ENCODE peak calls at places on chromosomes 6 and 20, in ten cellular contexts. H is A549; S is activated effector memory CD4-positive, alpha-beta T cell treated with anti-CD3 and anti-CD28 coated beads, Interleukin-2, amount 50 U/mL, for 16 hours; D is effector CD8-positive, alpha-beta T cell; M is activated CD8-positive, alpha-beta memory T cell treated with anti-CD3 and anti-CD28 coated beads for 48 hours; F is RPMI7951; K is stimulated activated CD8-positive, alpha-beta memory T cell treated with anti-CD3 and anti-CD28 coated beads, Interleukin-2, amount 100 ng/mL, for 48 hours; Q is MCF 10A; O is pancreas; G is stimulated activated CD4-positive, alpha-beta T cell treated with anti-CD3 and anti-CD28 coated beads, TNF-alpha, amount 100 ng/mL, for 4 hours. U is an unnamed sample.

GRCh38 chr6:39143238-39143930 is 28.4 kb upstream of the SAYSD1 start:
- DNase-seq in F (peak), S (no peak), Q (no peak), D (no peak), O (no peak), K (no peak), G (peak), H (no peak), M (no peak), U (no peak)

GRCh38 chr6:26270121-26270861 is 94.7 kb upstream of the BTN3A2 start:
- DNase-seq in Q (peak), D (no peak), O (no peak), H (no peak), K (no peak), F (peak), S (no peak), G (no peak), M (no peak), U (no peak)

GRCh38 chr20:50303573-50304500 is 113.2 kb downstream of the CEBPB start:
- DNase-seq in S (no peak), K (no peak), M (no peak), Q (peak), D (no peak), O (peak), G (no peak), H (no peak), F (peak), U (no peak)

GRCh38 chr20:16308754-16309153 is 264.5 kb downstream of the KIF16B start:
- DNase-seq in M (no peak), S (no peak), F (no peak), H (no peak), D (no peak), O (no peak), G (no peak), Q (no peak), K (no peak), U (no peak)

GRCh38 chr6:147879031-147879430 is 370.5 kb downstream of the SAMD5 start:
- DNase-seq in Q (no peak), F (no peak), D (no peak), M (no peak), G (no peak), O (no peak), S (no peak), H (no peak), K (no peak), U (no peak)

GRCh38 chr6:53161481-53162009 is 12.9 kb upstream of the GCM1 start:
- DNase-seq in Q (peak), D (no peak), M (no peak), H (no peak), F (no peak), G (no peak), S (no peak), K (no peak), O (no peak), U (no peak)

GRCh38 chr6:79394690-79395089 is 142.5 kb downstream of the LCA5 start:
- DNase-seq in K (no peak), M (no peak), S (no peak), Q (no peak), O (no peak), G (no peak), F (no peak), H (no peak), D (no peak), U (no peak)

GRCh38 chr6:125728739-125729138 is 20.7 kb upstream of the HEY2 start:
- DNase-seq in S (no peak), M (no peak), F (no peak), G (no peak), H (no peak), D (no peak), K (no peak), Q (peak), O (no peak), U (no peak)

GRCh38 chr20:50750145-50750671 is 18.8 kb downstream of the PARD6B start:
- DNase-seq in Q (no peak), D (no peak), O (no peak), K (no peak), G (no peak), H (no peak), M (no peak), F (no peak), S (no peak), U (no peak)

GRCh38 chr6:119173249-119174084 is 95.0 kb upstream of the FAM184A start:
- DNase-seq in Q (no peak), D (no peak), O (no peak), K (no peak), M (no peak), F (no peak), S (no peak), H (no peak), G (no peak), U (no peak)

GRCh38 chr6:54981647-54982046 is 135.1 kb downstream of the FAM83B start:
- DNase-seq in O (no peak), H (no peak), S (no peak), Q (no peak), G (no peak), K (no peak), F (peak), M (no peak), D (no peak), U (no peak)

GRCh38 chr20:25278636-25279361 is 30.9 kb downstream of the PYGB start:
- DNase-seq in D (no peak), S (peak), F (no peak), G (no peak), M (no peak), Q (no peak), H (no peak), O (peak), K (no peak), U (no peak)

GRCh38 chr6:71383476-71383875 is 94.9 kb downstream of the OGFRL1 start:
- DNase-seq in D (no peak), O (no peak), G (no peak), H (no peak), M (no peak), F (peak), Q (no peak), K (no peak), S (no peak), U (no peak)

GRCh38 chr6:156190270-156190669 is 586.9 kb upstream of the ARID1B start:
- DNase-seq in K (no peak), F (no peak), H (no peak), O (no peak), S (no peak), Q (no peak), D (no peak), G (no peak), M (no peak), U (no peak)

GRCh38 chr6:34346175-34347119 is 46.0 kb downstream of the NUDT3 start:
- DNase-seq in K (no peak), M (no peak), S (no peak), F (no peak), D (no peak), O (no peak), G (no peak), Q (no peak), H (no peak), U (no peak)

GRCh38 chr20:63457737-63458136 is 14.7 kb downstream of the KCNQ2 start:
- DNase-seq in F (peak), S (no peak), K (no peak), H (peak), O (no peak), G (no peak), M (no peak), D (no peak), Q (peak), U (no peak)

GRCh38 chr6:106159531-106159940 is 73.4 kb downstream of the PRDM1 start:
- DNase-seq in M (no peak), G (no peak), H (no peak), D (no peak), K (no peak), F (peak), Q (peak), O (no peak), S (no peak), U (no peak)

GRCh38 chr6:36825452-36825851 is 13.8 kb downstream of the CPNE5 start:
- DNase-seq in K (no peak), M (no peak), F (no peak), G (no peak), S (no peak), O (no peak), D (no peak), H (no peak), Q (no peak), U (no peak)

GRCh38 chr6:150813993-150814359 is 51.5 kb upstream of the MTHFD1L start:
- DNase-seq in S (no peak), Q (peak), H (peak), K (no peak), O (no peak), M (no peak), D (no peak), G (no peak), F (peak), U (no peak)

GRCh38 chr6:6277418-6277817 is 43.0 kb downstream of the F13A1 start:
- DNase-seq in G (no peak), H (peak), O (no peak), Q (peak), M (no peak), D (no peak), K (no peak), F (peak), S (no peak), U (no peak)

GRCh38 chr6:51553246-51554015 is 534.0 kb downstream of the PKHD1 start:
- DNase-seq in H (no peak), F (no peak), O (no peak), D (no peak), Q (no peak), G (no peak), M (no peak), K (no peak), S (no peak), U (no peak)

GRCh38 chr20:34426026-34426425 is 63.0 kb downstream of the ITCH start:
- DNase-seq in K (no peak), Q (no peak), M (no peak), S (no peak), H (no peak), F (no peak), G (no peak), O (no peak), D (no peak), U (no peak)

GRCh38 chr20:33811763-33812672 is 870 bp downstream of the CHMP4B start:
- DNase-seq in S (peak), F (peak), G (no peak), H (peak), Q (peak), M (peak), D (no peak), O (peak), K (no peak), U (peak)

GRCh38 chr6:159084493-159085091 is 39.8 kb upstream of the TAGAP start:
- DNase-seq in D (no peak), Q (peak), H (no peak), M (no peak), K (no peak), S (no peak), O (no peak), F (no peak), G (no peak), U (no peak)

U was measured in HuH-7.5.